ENCODE peak calls at places on chromosomes 3 and 15, in four cellular contexts. One of them, this sample, is unnamed.

GRCh38 chr3:60048447-60048848 is 998.6 kb upstream of the CFAP20DC start:
- DNase-seq in HepG2: no peak
- DNase-seq in GM12878: no peak
- DNase-seq in K562: no peak
- DNase-seq in this sample: no peak

GRCh38 chr3:16366581-16366980 is 101.6 kb downstream of the OXNAD1 start:
- DNase-seq in K562: no peak
- DNase-seq in GM12878: no peak
- DNase-seq in HepG2: no peak
- DNase-seq in this sample: no peak

GRCh38 chr3:171704002-171704401 is 106.3 kb downstream of the PLD1 start:
- DNase-seq in GM12878: no peak
- DNase-seq in K562: peak
- DNase-seq in HepG2: peak
- DNase-seq in this sample: peak

GRCh38 chr15:41495736-41496599 is 2.3 kb downstream of the ITPKA start:
- DNase-seq in HepG2: peak
- DNase-seq in GM12878: no peak
- DNase-seq in K562: peak
- DNase-seq in this sample: no peak

GRCh38 chr3:123571973-123572365 is 12.9 kb downstream of the HACD2 start:
- DNase-seq in HepG2: no peak
- DNase-seq in K562: no peak
- DNase-seq in GM12878: no peak
- DNase-seq in this sample: no peak

GRCh38 chr3:133535971-133536634 is 37.4 kb upstream of the CDV3 start:
- DNase-seq in HepG2: peak
- DNase-seq in K562: no peak
- DNase-seq in GM12878: no peak
- DNase-seq in this sample: no peak

GRCh38 chr15:67883228-67883773 is 43.5 kb upstream of the RNU6-1 start:
- DNase-seq in K562: peak
- DNase-seq in HepG2: no peak
- DNase-seq in GM12878: no peak
- DNase-seq in this sample: no peak

GRCh38 chr15:50046159-50046558 is 72.9 kb downstream of the ATP8B4 start:
- DNase-seq in HepG2: no peak
- DNase-seq in K562: no peak
- DNase-seq in GM12878: no peak
- DNase-seq in this sample: no peak

GRCh38 chr15:90810354-90810753 is 58.0 kb upstream of the FURIN start:
- DNase-seq in HepG2: no peak
- DNase-seq in GM12878: no peak
- DNase-seq in K562: no peak
- DNase-seq in this sample: no peak

GRCh38 chr3:125246237-125246636 is 33.7 kb upstream of the SLC12A8 start:
- DNase-seq in K562: no peak
- DNase-seq in HepG2: no peak
- DNase-seq in GM12878: no peak
- DNase-seq in this sample: no peak

GRCh38 chr3:169650503-169650902 is 13.0 kb downstream of the MECOM start:
- DNase-seq in K562: no peak
- DNase-seq in HepG2: no peak
- DNase-seq in GM12878: no peak
- DNase-seq in this sample: no peak

GRCh38 chr15:49847436-49847835 is 226.6 kb downstream of the DTWD1 start:
- DNase-seq in HepG2: no peak
- DNase-seq in K562: no peak
- DNase-seq in GM12878: no peak
- DNase-seq in this sample: no peak

GRCh38 chr3:32093204-32093603 is 13.2 kb upstream of the GPD1L start:
- DNase-seq in HepG2: no peak
- DNase-seq in K562: no peak
- DNase-seq in GM12878: no peak
- DNase-seq in this sample: no peak

GRCh38 chr3:14780927-14781507 is 37.7 kb upstream of the FGD5 start:
- DNase-seq in HepG2: peak
- DNase-seq in GM12878: peak
- DNase-seq in K562: peak
- DNase-seq in this sample: peak

GRCh38 chr3:52253314-52254260 is 8.0 kb downstream of the PPM1M start:
- DNase-seq in GM12878: peak
- DNase-seq in K562: no peak
- DNase-seq in HepG2: no peak
- DNase-seq in this sample: no peak

GRCh38 chr3:128166971-128167453 is 13.7 kb downstream of the EEFSEC start:
- DNase-seq in HepG2: peak
- DNase-seq in K562: no peak
- DNase-seq in GM12878: no peak
- DNase-seq in this sample: no peak

GRCh38 chr3:58837863-58838255 is 171.3 kb upstream of the FAM3D start:
- DNase-seq in HepG2: no peak
- DNase-seq in GM12878: no peak
- DNase-seq in K562: no peak
- DNase-seq in this sample: no peak

GRCh38 chr15:65232520-65232919 is 21.2 kb upstream of the CILP start:
- DNase-seq in K562: no peak
- DNase-seq in GM12878: no peak
- DNase-seq in HepG2: no peak
- DNase-seq in this sample: no peak

GRCh38 chr3:127123533-127123932 is 69.4 kb upstream of the PRR23E start:
- DNase-seq in K562: no peak
- DNase-seq in GM12878: no peak
- DNase-seq in HepG2: no peak
- DNase-seq in this sample: no peak

GRCh38 chr15:99476413-99477222 is 89.2 kb upstream of the MEF2A start:
- DNase-seq in HepG2: peak
- DNase-seq in GM12878: no peak
- DNase-seq in K562: no peak
- DNase-seq in this sample: no peak

GRCh38 chr3:128556949-128557348 is 63.9 kb upstream of the GATA2 start:
- DNase-seq in HepG2: no peak
- DNase-seq in K562: no peak
- DNase-seq in GM12878: no peak
- DNase-seq in this sample: no peak

GRCh38 chr15:79394231-79394630 is 37.9 kb upstream of the MINAR1 start:
- DNase-seq in HepG2: no peak
- DNase-seq in K562: no peak
- DNase-seq in GM12878: no peak
- DNase-seq in this sample: no peak
- TF ChIP-seq TARDBP in HepG2: no peak
- TF ChIP-seq TARDBP in K562: no peak
- TF ChIP-seq TARDBP in GM12878: no peak
- TF ChIP-seq TARDBP in this sample: no peak

GRCh38 chr15:85116925-85117646 is 135.4 kb downstream of the PDE8A start:
- DNase-seq in HepG2: no peak
- DNase-seq in GM12878: peak
- DNase-seq in K562: no peak
- DNase-seq in this sample: no peak
- TF ChIP-seq TARDBP in HepG2: no peak
- TF ChIP-seq TARDBP in GM12878: no peak
- TF ChIP-seq TARDBP in K562: no peak
- TF ChIP-seq TARDBP in this sample: no peak

DNA sequence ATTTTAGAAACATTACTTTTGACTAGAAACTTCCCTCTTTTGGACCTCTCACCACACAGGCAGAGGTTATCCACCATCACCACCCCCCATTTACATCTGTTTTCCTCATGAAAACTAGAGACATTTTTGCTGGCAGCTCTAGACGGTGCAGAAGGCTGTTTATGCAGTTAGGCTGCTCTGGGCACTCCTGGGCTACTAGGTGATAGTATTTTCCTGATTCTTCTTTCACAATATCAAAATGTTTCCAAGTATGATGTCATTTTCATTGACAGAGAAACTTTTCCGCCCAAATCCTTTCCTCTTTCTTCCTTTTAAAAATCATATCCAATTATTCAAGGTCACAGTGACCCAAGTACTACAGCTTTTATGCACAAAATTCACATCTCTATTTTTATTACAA is 67.1 kb downstream of the PLOD2 start:
- DNase-seq in HepG2: no peak
- DNase-seq in GM12878: no peak
- DNase-seq in K562: no peak
- DNase-seq in this sample: no peak
- TF ChIP-seq TARDBP in HepG2: no peak
- TF ChIP-seq TARDBP in GM12878: no peak
- TF ChIP-seq TARDBP in K562: no peak
- TF ChIP-seq TARDBP in this sample: no peak

GRCh38 chr3:121690777-121691405 is 30.2 kb upstream of the HCLS1 start:
- DNase-seq in HepG2: no peak
- DNase-seq in K562: no peak
- DNase-seq in GM12878: peak
- DNase-seq in this sample: no peak
- TF ChIP-seq TARDBP in HepG2: no peak
- TF ChIP-seq TARDBP in K562: no peak
- TF ChIP-seq TARDBP in GM12878: no peak
- TF ChIP-seq TARDBP in this sample: no peak

This sample was measured in HEK293T.